ENCODE peak calls at places on chromosome 1, in five cellular contexts. R, W, Y, T and G are unnamed samples.

GRCh38 chr1:22745675-22746585 is 35.3 kb downstream of the EPHB2 start:
- DNase-seq in T (peak), R (no peak), W (no peak), Y (no peak), G (no peak)

GRCh38 chr1:117231748-117232373 is 21.1 kb upstream of the VTCN1 start:
- DNase-seq in R (no peak), T (no peak), Y (peak), W (no peak), G (no peak)

GRCh38 chr1:87826639-87827345 is 498.1 kb downstream of the LMO4 start:
- DNase-seq in W (no peak), Y (no peak), R (no peak), T (no peak), G (no peak)

GRCh38 chr1:164907666-164908065 is 348.7 kb downstream of the PBX1 start:
- DNase-seq in Y (no peak), W (no peak), T (no peak), R (no peak), G (no peak)

GRCh38 chr1:114457675-114458074 is 53.3 kb downstream of the TRIM33 start:
- DNase-seq in Y (no peak), T (no peak), R (no peak), W (no peak), G (no peak)

GRCh38 chr1:53548031-53548491 is 88.9 kb downstream of the DMRTB1 start:
- DNase-seq in R (no peak), T (peak), Y (no peak), W (peak), G (no peak)

GRCh38 chr1:228370941-228371740 is 35.5 kb downstream of the TRIM11 start:
- DNase-seq in R (no peak), W (no peak), Y (peak), T (peak), G (no peak)

GRCh38 chr1:228830185-228830953 is 95.1 kb downstream of the RHOU start:
- DNase-seq in T (no peak), Y (no peak), R (no peak), W (no peak), G (peak)

GRCh38 chr1:94590203-94591137 is 48.9 kb upstream of the F3 start:
- DNase-seq in R (no peak), T (no peak), W (no peak), Y (no peak), G (no peak)

GRCh38 chr1:239909894-239910293 is 181.8 kb upstream of the FMN2 start:
- DNase-seq in Y (no peak), T (no peak), W (peak), R (no peak), G (peak)

GRCh38 chr1:78060857-78061563 is 15.2 kb downstream of the GIPC2 start:
- DNase-seq in W (no peak), R (no peak), T (no peak), Y (no peak), G (no peak)

GRCh38 chr1:228236744-228237143 is 28.9 kb downstream of the OBSCN start:
- DNase-seq in W (no peak), T (no peak), Y (no peak), R (peak), G (peak)

GRCh38 chr1:63914706-63915105 is 140.9 kb downstream of the ROR1 start:
- DNase-seq in R (no peak), Y (no peak), W (no peak), T (no peak), G (no peak)

GRCh38 chr1:150268342-150268705 is 492 bp downstream of the APH1A start:
- DNase-seq in Y (no peak), W (peak), R (no peak), T (peak), G (no peak)

GRCh38 chr1:209191242-209191626 is 392.3 kb upstream of the CAMK1G start:
- DNase-seq in T (no peak), R (no peak), Y (no peak), W (no peak), G (no peak)

GRCh38 chr1:37478890-37479254 is 4.5 kb downstream of the ZC3H12A start:
- DNase-seq in T (peak), R (no peak), Y (no peak), W (no peak), G (no peak)

GRCh38 chr1:117825414-117825813 is 104.0 kb downstream of the GDAP2 start:
- DNase-seq in Y (no peak), R (no peak), T (no peak), W (no peak), G (no peak)

GRCh38 chr1:226132731-226133503 is 53.6 kb downstream of the ACBD3 start:
- DNase-seq in Y (no peak), R (no peak), T (peak), W (peak), G (no peak)

GRCh38 chr1:156154317-156154749 is 948 bp downstream of the SEMA4A start:
- DNase-seq in W (peak), Y (no peak), T (no peak), R (no peak), G (no peak)

GRCh38 chr1:45012639-45013278 is 705 bp downstream of the UROD start:
- DNase-seq in Y (peak), T (peak), R (peak), W (peak), G (peak)

GRCh38 chr1:235637756-235638155 is 11.8 kb downstream of the GNG4 start:
- DNase-seq in T (no peak), R (no peak), Y (no peak), W (peak), G (no peak)

GRCh38 chr1:63350320-63350719 is 17.1 kb upstream of the ALG6 start:
- DNase-seq in R (no peak), W (no peak), Y (no peak), T (no peak), G (no peak)